ENCODE peak calls at places on chromosomes 2 and 18, in seven cellular contexts. One of them, this sample, is unnamed.
A peak's percentile ranks its signal among the peaks of the same experiment; 100 is the strongest.

GRCh38 chr2:151277011-151277410 is 12.5 kb downstream of the NMI start:
- DNase-seq in GM04504: no peak
- DNase-seq in M059J: no peak
- DNase-seq in brain microvascular endothelial cell: no peak
- DNase-seq in activated T-helper 1 cell treated with anti-CD3 and anti-CD28 coated beads, Interleukin-2, amount 50 U/mL, for 16 hours: no peak
- DNase-seq in suprapubic skin: peak; percentile 80
- DNase-seq in LNCaP clone FGC: no peak
- DNase-seq in this sample: no peak

GRCh38 chr2:8583400-8584173 is 98.3 kb upstream of the ID2 start:
- DNase-seq in M059J: no peak
- DNase-seq in GM04504: no peak
- DNase-seq in suprapubic skin: peak; percentile 91
- DNase-seq in activated T-helper 1 cell treated with anti-CD3 and anti-CD28 coated beads, Interleukin-2, amount 50 U/mL, for 16 hours: peak; percentile 28
- DNase-seq in brain microvascular endothelial cell: peak; percentile 45
- DNase-seq in LNCaP clone FGC: no peak
- DNase-seq in this sample: no peak

GRCh38 chr18:51107594-51108305 is 77.7 kb downstream of the SMAD4 start:
- DNase-seq in LNCaP clone FGC: no peak
- DNase-seq in activated T-helper 1 cell treated with anti-CD3 and anti-CD28 coated beads, Interleukin-2, amount 50 U/mL, for 16 hours: no peak
- DNase-seq in suprapubic skin: no peak
- DNase-seq in M059J: peak; percentile 33
- DNase-seq in brain microvascular endothelial cell: no peak
- DNase-seq in GM04504: no peak
- DNase-seq in this sample: no peak

GRCh38 chr2:181991171-181991885 is 5.7 kb downstream of the PPP1R1C start:
- DNase-seq in M059J: no peak
- DNase-seq in LNCaP clone FGC: no peak
- DNase-seq in brain microvascular endothelial cell: no peak
- DNase-seq in GM04504: no peak
- DNase-seq in suprapubic skin: no peak
- DNase-seq in activated T-helper 1 cell treated with anti-CD3 and anti-CD28 coated beads, Interleukin-2, amount 50 U/mL, for 16 hours: no peak
- DNase-seq in this sample: no peak

GRCh38 chr2:130824492-130825061 is 12.1 kb upstream of the ARHGEF4 start:
- DNase-seq in activated T-helper 1 cell treated with anti-CD3 and anti-CD28 coated beads, Interleukin-2, amount 50 U/mL, for 16 hours: peak; percentile 19
- DNase-seq in M059J: peak; percentile 95
- DNase-seq in brain microvascular endothelial cell: peak; percentile 99
- DNase-seq in LNCaP clone FGC: no peak
- DNase-seq in GM04504: peak; percentile 31
- DNase-seq in suprapubic skin: no peak
- DNase-seq in this sample: peak; percentile 76

GRCh38 chr2:126802316-126802715 is 96.4 kb upstream of the TEX51 start:
- DNase-seq in M059J: no peak
- DNase-seq in brain microvascular endothelial cell: no peak
- DNase-seq in activated T-helper 1 cell treated with anti-CD3 and anti-CD28 coated beads, Interleukin-2, amount 50 U/mL, for 16 hours: no peak
- DNase-seq in LNCaP clone FGC: no peak
- DNase-seq in suprapubic skin: no peak
- DNase-seq in GM04504: no peak
- DNase-seq in this sample: no peak

GRCh38 chr2:61530365-61531148 is 7.6 kb downstream of the XPO1 start:
- DNase-seq in M059J: no peak
- DNase-seq in LNCaP clone FGC: no peak
- DNase-seq in brain microvascular endothelial cell: no peak
- DNase-seq in GM04504: no peak
- DNase-seq in suprapubic skin: no peak
- DNase-seq in activated T-helper 1 cell treated with anti-CD3 and anti-CD28 coated beads, Interleukin-2, amount 50 U/mL, for 16 hours: no peak
- DNase-seq in this sample: no peak

GRCh38 chr2:159995038-159995437 is 67.4 kb downstream of the PLA2R1 start:
- DNase-seq in brain microvascular endothelial cell: no peak
- DNase-seq in activated T-helper 1 cell treated with anti-CD3 and anti-CD28 coated beads, Interleukin-2, amount 50 U/mL, for 16 hours: no peak
- DNase-seq in LNCaP clone FGC: no peak
- DNase-seq in M059J: no peak
- DNase-seq in suprapubic skin: no peak
- DNase-seq in GM04504: no peak
- DNase-seq in this sample: no peak

GRCh38 chr18:79484661-79485621 is 89.2 kb downstream of the NFATC1 start:
- DNase-seq in activated T-helper 1 cell treated with anti-CD3 and anti-CD28 coated beads, Interleukin-2, amount 50 U/mL, for 16 hours: no peak
- DNase-seq in LNCaP clone FGC: no peak
- DNase-seq in GM04504: peak; percentile 92
- DNase-seq in M059J: peak; percentile 73
- DNase-seq in brain microvascular endothelial cell: peak; percentile 98
- DNase-seq in suprapubic skin: peak; percentile 64
- DNase-seq in this sample: peak; percentile 98

GRCh38 chr2:173204316-173204715 is 128.7 kb downstream of the MAP3K20 start:
- DNase-seq in GM04504: no peak
- DNase-seq in LNCaP clone FGC: no peak
- DNase-seq in activated T-helper 1 cell treated with anti-CD3 and anti-CD28 coated beads, Interleukin-2, amount 50 U/mL, for 16 hours: no peak
- DNase-seq in suprapubic skin: no peak
- DNase-seq in M059J: no peak
- DNase-seq in brain microvascular endothelial cell: no peak
- DNase-seq in this sample: no peak

GRCh38 chr2:128330583-128330982 is 11.9 kb upstream of the HS6ST1 start:
- DNase-seq in activated T-helper 1 cell treated with anti-CD3 and anti-CD28 coated beads, Interleukin-2, amount 50 U/mL, for 16 hours: no peak
- DNase-seq in brain microvascular endothelial cell: no peak
- DNase-seq in LNCaP clone FGC: no peak
- DNase-seq in M059J: no peak
- DNase-seq in suprapubic skin: no peak
- DNase-seq in GM04504: no peak
- DNase-seq in this sample: no peak

GRCh38 chr2:98563394-98563793 is 44.9 kb downstream of the COA5 start:
- DNase-seq in suprapubic skin: no peak
- DNase-seq in M059J: no peak
- DNase-seq in GM04504: no peak
- DNase-seq in brain microvascular endothelial cell: no peak
- DNase-seq in LNCaP clone FGC: no peak
- DNase-seq in activated T-helper 1 cell treated with anti-CD3 and anti-CD28 coated beads, Interleukin-2, amount 50 U/mL, for 16 hours: no peak
- DNase-seq in this sample: no peak

GRCh38 chr2:12897181-12897580 is 180.4 kb downstream of the TRIB2 start:
- DNase-seq in GM04504: no peak
- DNase-seq in suprapubic skin: no peak
- DNase-seq in M059J: no peak
- DNase-seq in LNCaP clone FGC: no peak
- DNase-seq in activated T-helper 1 cell treated with anti-CD3 and anti-CD28 coated beads, Interleukin-2, amount 50 U/mL, for 16 hours: no peak
- DNase-seq in brain microvascular endothelial cell: no peak
- DNase-seq in this sample: no peak

GRCh38 chr2:12352891-12353290 is 363.8 kb upstream of the TRIB2 start:
- DNase-seq in GM04504: no peak
- DNase-seq in LNCaP clone FGC: peak; percentile 33
- DNase-seq in activated T-helper 1 cell treated with anti-CD3 and anti-CD28 coated beads, Interleukin-2, amount 50 U/mL, for 16 hours: no peak
- DNase-seq in suprapubic skin: no peak
- DNase-seq in brain microvascular endothelial cell: no peak
- DNase-seq in M059J: no peak
- DNase-seq in this sample: no peak

GRCh38 chr2:185668710-185669109 is 69.9 kb upstream of the FSIP2 start:
- DNase-seq in brain microvascular endothelial cell: no peak
- DNase-seq in M059J: no peak
- DNase-seq in activated T-helper 1 cell treated with anti-CD3 and anti-CD28 coated beads, Interleukin-2, amount 50 U/mL, for 16 hours: no peak
- DNase-seq in suprapubic skin: no peak
- DNase-seq in GM04504: no peak
- DNase-seq in LNCaP clone FGC: no peak
- DNase-seq in this sample: no peak

GRCh38 chr18:52903858-52904257 is 563.9 kb downstream of the DCC start:
- DNase-seq in GM04504: no peak
- DNase-seq in suprapubic skin: no peak
- DNase-seq in LNCaP clone FGC: no peak
- DNase-seq in M059J: no peak
- DNase-seq in activated T-helper 1 cell treated with anti-CD3 and anti-CD28 coated beads, Interleukin-2, amount 50 U/mL, for 16 hours: no peak
- DNase-seq in brain microvascular endothelial cell: no peak
- DNase-seq in this sample: no peak

GRCh38 chr2:628651-629050 is 48.6 kb downstream of the TMEM18 start:
- DNase-seq in suprapubic skin: no peak
- DNase-seq in LNCaP clone FGC: peak; percentile 77
- DNase-seq in M059J: peak; percentile 20
- DNase-seq in activated T-helper 1 cell treated with anti-CD3 and anti-CD28 coated beads, Interleukin-2, amount 50 U/mL, for 16 hours: no peak
- DNase-seq in brain microvascular endothelial cell: no peak
- DNase-seq in GM04504: no peak
- DNase-seq in this sample: no peak

GRCh38 chr18:47780011-47780725 is 150.3 kb downstream of the SMAD2 start:
- DNase-seq in LNCaP clone FGC: no peak
- DNase-seq in activated T-helper 1 cell treated with anti-CD3 and anti-CD28 coated beads, Interleukin-2, amount 50 U/mL, for 16 hours: no peak
- DNase-seq in GM04504: no peak
- DNase-seq in suprapubic skin: no peak
- DNase-seq in M059J: no peak
- DNase-seq in brain microvascular endothelial cell: no peak
- DNase-seq in this sample: no peak

GRCh38 chr2:71613953-71614925 is 160.9 kb downstream of the DYSF start:
- DNase-seq in brain microvascular endothelial cell: no peak
- DNase-seq in activated T-helper 1 cell treated with anti-CD3 and anti-CD28 coated beads, Interleukin-2, amount 50 U/mL, for 16 hours: no peak
- DNase-seq in GM04504: no peak
- DNase-seq in LNCaP clone FGC: no peak
- DNase-seq in M059J: no peak
- DNase-seq in suprapubic skin: peak; percentile 49
- DNase-seq in this sample: no peak

GRCh38 chr2:159226059-159226461 is 60.4 kb downstream of the WDSUB1 start:
- DNase-seq in LNCaP clone FGC: no peak
- DNase-seq in brain microvascular endothelial cell: peak; percentile 73
- DNase-seq in M059J: peak; percentile 84
- DNase-seq in GM04504: no peak
- DNase-seq in suprapubic skin: no peak
- DNase-seq in activated T-helper 1 cell treated with anti-CD3 and anti-CD28 coated beads, Interleukin-2, amount 50 U/mL, for 16 hours: no peak
- DNase-seq in this sample: no peak

GRCh38 chr18:42773870-42774269 is 341.6 kb downstream of the RIT2 start:
- DNase-seq in LNCaP clone FGC: no peak
- DNase-seq in activated T-helper 1 cell treated with anti-CD3 and anti-CD28 coated beads, Interleukin-2, amount 50 U/mL, for 16 hours: no peak
- DNase-seq in suprapubic skin: no peak
- DNase-seq in M059J: peak; percentile 25
- DNase-seq in GM04504: no peak
- DNase-seq in brain microvascular endothelial cell: no peak
- DNase-seq in this sample: no peak

GRCh38 chr18:45974088-45974536 is 7.0 kb upstream of the EPG5 start:
- DNase-seq in activated T-helper 1 cell treated with anti-CD3 and anti-CD28 coated beads, Interleukin-2, amount 50 U/mL, for 16 hours: peak; percentile 32
- DNase-seq in suprapubic skin: no peak
- DNase-seq in brain microvascular endothelial cell: peak; percentile 70
- DNase-seq in GM04504: no peak
- DNase-seq in M059J: peak; percentile 77
- DNase-seq in LNCaP clone FGC: peak; percentile 59
- DNase-seq in this sample: peak; percentile 74

GRCh38 chr2:161943012-161943411 is 131.0 kb downstream of the DPP4 start:
- DNase-seq in brain microvascular endothelial cell: no peak
- DNase-seq in activated T-helper 1 cell treated with anti-CD3 and anti-CD28 coated beads, Interleukin-2, amount 50 U/mL, for 16 hours: no peak
- DNase-seq in suprapubic skin: no peak
- DNase-seq in M059J: no peak
- DNase-seq in GM04504: no peak
- DNase-seq in LNCaP clone FGC: no peak
- DNase-seq in this sample: no peak

GRCh38 chr2:177598321-177598922 is 205.8 kb downstream of the AGPS start:
- DNase-seq in suprapubic skin: no peak
- DNase-seq in M059J: no peak
- DNase-seq in activated T-helper 1 cell treated with anti-CD3 and anti-CD28 coated beads, Interleukin-2, amount 50 U/mL, for 16 hours: no peak
- DNase-seq in LNCaP clone FGC: peak; percentile 21
- DNase-seq in brain microvascular endothelial cell: no peak
- DNase-seq in GM04504: peak; percentile 50
- DNase-seq in this sample: no peak

GRCh38 chr2:43084699-43085091 is 141.7 kb downstream of the ZFP36L2 start:
- DNase-seq in M059J: peak; percentile 55
- DNase-seq in brain microvascular endothelial cell: no peak
- DNase-seq in GM04504: no peak
- DNase-seq in suprapubic skin: no peak
- DNase-seq in LNCaP clone FGC: no peak
- DNase-seq in activated T-helper 1 cell treated with anti-CD3 and anti-CD28 coated beads, Interleukin-2, amount 50 U/mL, for 16 hours: no peak
- DNase-seq in this sample: no peak

GRCh38 chr2:124286089-124286783 is 261.1 kb downstream of the CNTNAP5 start:
- DNase-seq in suprapubic skin: no peak
- DNase-seq in activated T-helper 1 cell treated with anti-CD3 and anti-CD28 coated beads, Interleukin-2, amount 50 U/mL, for 16 hours: no peak
- DNase-seq in brain microvascular endothelial cell: no peak
- DNase-seq in GM04504: peak; percentile 10
- DNase-seq in LNCaP clone FGC: no peak
- DNase-seq in M059J: peak; percentile 57
- DNase-seq in this sample: no peak

GRCh38 chr2:41791523-41791922 is 256.3 kb upstream of the PKDCC start:
- DNase-seq in GM04504: peak; percentile 2
- DNase-seq in brain microvascular endothelial cell: peak; percentile 34
- DNase-seq in LNCaP clone FGC: no peak
- DNase-seq in activated T-helper 1 cell treated with anti-CD3 and anti-CD28 coated beads, Interleukin-2, amount 50 U/mL, for 16 hours: no peak
- DNase-seq in M059J: peak; percentile 39
- DNase-seq in suprapubic skin: no peak
- DNase-seq in this sample: no peak

GRCh38 chr2:240965296-240965904 is 33.0 kb upstream of the SNED1 start:
- DNase-seq in GM04504: no peak
- DNase-seq in brain microvascular endothelial cell: no peak
- DNase-seq in M059J: no peak
- DNase-seq in LNCaP clone FGC: no peak
- DNase-seq in activated T-helper 1 cell treated with anti-CD3 and anti-CD28 coated beads, Interleukin-2, amount 50 U/mL, for 16 hours: no peak
- DNase-seq in suprapubic skin: no peak
- DNase-seq in this sample: no peak

GRCh38 chr2:120654383-120655134 is 81.1 kb upstream of the GLI2 start:
- DNase-seq in LNCaP clone FGC: no peak
- DNase-seq in brain microvascular endothelial cell: no peak
- DNase-seq in suprapubic skin: no peak
- DNase-seq in GM04504: no peak
- DNase-seq in activated T-helper 1 cell treated with anti-CD3 and anti-CD28 coated beads, Interleukin-2, amount 50 U/mL, for 16 hours: no peak
- DNase-seq in M059J: no peak
- DNase-seq in this sample: no peak

GRCh38 chr18:61333746-61334490 is 688 bp downstream of the CDH20 start:
- DNase-seq in GM04504: no peak
- DNase-seq in activated T-helper 1 cell treated with anti-CD3 and anti-CD28 coated beads, Interleukin-2, amount 50 U/mL, for 16 hours: no peak
- DNase-seq in M059J: no peak
- DNase-seq in brain microvascular endothelial cell: no peak
- DNase-seq in suprapubic skin: no peak
- DNase-seq in LNCaP clone FGC: no peak
- DNase-seq in this sample: no peak

GRCh38 chr2:139529045-139529444 is 748.9 kb upstream of the NXPH2 start:
- DNase-seq in brain microvascular endothelial cell: no peak
- DNase-seq in LNCaP clone FGC: peak; percentile 46
- DNase-seq in GM04504: no peak
- DNase-seq in M059J: no peak
- DNase-seq in activated T-helper 1 cell treated with anti-CD3 and anti-CD28 coated beads, Interleukin-2, amount 50 U/mL, for 16 hours: no peak
- DNase-seq in suprapubic skin: no peak
- DNase-seq in this sample: no peak

GRCh38 chr2:215505044-215505786 is 69.3 kb upstream of the FN1 start:
- DNase-seq in GM04504: no peak
- DNase-seq in LNCaP clone FGC: no peak
- DNase-seq in M059J: peak; percentile 53
- DNase-seq in suprapubic skin: no peak
- DNase-seq in brain microvascular endothelial cell: peak; percentile 81
- DNase-seq in activated T-helper 1 cell treated with anti-CD3 and anti-CD28 coated beads, Interleukin-2, amount 50 U/mL, for 16 hours: no peak
- DNase-seq in this sample: no peak

GRCh38 chr2:443754-444153 is 155.9 kb upstream of the ALKAL2 start:
- DNase-seq in LNCaP clone FGC: no peak
- DNase-seq in M059J: peak; percentile 29
- DNase-seq in GM04504: no peak
- DNase-seq in suprapubic skin: no peak
- DNase-seq in brain microvascular endothelial cell: no peak
- DNase-seq in activated T-helper 1 cell treated with anti-CD3 and anti-CD28 coated beads, Interleukin-2, amount 50 U/mL, for 16 hours: no peak
- DNase-seq in this sample: no peak

GRCh38 chr18:57910817-57911216 is 107.7 kb upstream of the ATP8B1 start:
- DNase-seq in GM04504: no peak
- DNase-seq in M059J: no peak
- DNase-seq in suprapubic skin: no peak
- DNase-seq in LNCaP clone FGC: no peak
- DNase-seq in brain microvascular endothelial cell: no peak
- DNase-seq in activated T-helper 1 cell treated with anti-CD3 and anti-CD28 coated beads, Interleukin-2, amount 50 U/mL, for 16 hours: no peak
- DNase-seq in this sample: no peak

GRCh38 chr2:39593439-39594393 is 72.0 kb upstream of the TMEM178A start:
- DNase-seq in M059J: peak; percentile 77
- DNase-seq in GM04504: peak; percentile 66
- DNase-seq in brain microvascular endothelial cell: peak; percentile 79
- DNase-seq in suprapubic skin: no peak
- DNase-seq in LNCaP clone FGC: peak; percentile 41
- DNase-seq in activated T-helper 1 cell treated with anti-CD3 and anti-CD28 coated beads, Interleukin-2, amount 50 U/mL, for 16 hours: no peak
- DNase-seq in this sample: peak; percentile 63

This sample was measured in amniotic stem cell.